ENCODE peak calls at places on chromosomes 7 and 10, in ten cellular contexts. O is nucleus accumbens, P is HuH-7, H is GF-D8, S is HS-5, K is NB4, A is GM19239, T is cardiac muscle cell, M is sciatic nerve, R is mesendoderm. V is an unnamed sample.

GRCh38 chr7:38839846-38840245 is 69.1 kb downstream of the VPS41 start:
- DNase-seq in O (no peak), P (no peak), H (no peak), S (no peak), K (no peak), A (no peak), T (peak; percentile 12), M (no peak), R (no peak), V (no peak)

GRCh38 chr7:140159487-140159886 is 17.3 kb downstream of the KDM7A start:
- DNase-seq in O (no peak), P (no peak), H (no peak), S (peak; percentile 47), K (no peak), A (no peak), T (no peak), M (no peak), R (peak; percentile 84), V (no peak)

GRCh38 chr7:77685219-77685618 is 11.0 kb upstream of the RSBN1L start:
- DNase-seq in O (no peak), P (peak; percentile 5), H (no peak), S (no peak), K (peak; percentile 65), A (no peak), T (no peak), M (no peak), R (peak; percentile 77), V (no peak)

GRCh38 chr7:29127527-29127926 is 18.8 kb downstream of the CPVL start:
- DNase-seq in O (no peak), P (no peak), H (no peak), S (no peak), K (no peak), A (no peak), T (peak; percentile 11), M (no peak), R (peak; percentile 86), V (no peak)

GRCh38 chr10:125084191-125085186 is 75.9 kb downstream of the CTBP2 start:
- DNase-seq in O (no peak), P (no peak), H (no peak), S (peak; percentile 73), K (no peak), A (no peak), T (no peak), M (no peak), R (peak; percentile 97), V (no peak)

GRCh38 chr10:63320683-63321082 is 145.1 kb downstream of the JMJD1C start:
- DNase-seq in O (no peak), P (no peak), H (no peak), S (no peak), K (no peak), A (no peak), T (no peak), M (no peak), R (peak; percentile 95), V (no peak)

GRCh38 chr10:122526892-122527291 is 33.7 kb upstream of the DMBT1 start:
- DNase-seq in O (no peak), P (no peak), H (no peak), S (no peak), K (no peak), A (no peak), T (no peak), M (no peak), R (no peak), V (no peak)

GRCh38 chr7:141550694-141551079 is 523 bp upstream of the AGK start:
- DNase-seq in O (peak; percentile 61), P (peak; percentile 20), H (no peak), S (no peak), K (no peak), A (no peak), T (peak; percentile 12), M (no peak), R (no peak), V (no peak)

GRCh38 chr7:101159696-101160674 is 5.4 kb downstream of the VGF start:
- DNase-seq in O (peak; percentile 7), P (no peak), H (no peak), S (no peak), K (peak; percentile 52), A (no peak), T (no peak), M (no peak), R (peak; percentile 60), V (no peak)

GRCh38 chr10:33412261-33413092 is 78.0 kb upstream of the NRP1 start:
- DNase-seq in O (no peak), P (no peak), H (no peak), S (peak; percentile 71), K (no peak), A (no peak), T (no peak), M (no peak), R (no peak), V (no peak)

GRCh38 chr10:21297525-21298383 is 227.7 kb downstream of the SKIDA1 start:
- DNase-seq in O (no peak), P (no peak), H (no peak), S (no peak), K (peak; percentile 4), A (no peak), T (no peak), M (no peak), R (no peak), V (no peak)

GRCh38 chr7:26759108-26759507 is 105.3 kb downstream of the SKAP2 start:
- DNase-seq in O (no peak), P (no peak), H (no peak), S (no peak), K (no peak), A (no peak), T (no peak), M (no peak), R (no peak), V (no peak)

GRCh38 chr7:17971392-17971791 is 31.1 kb upstream of the SNX13 start:
- DNase-seq in O (no peak), P (no peak), H (no peak), S (no peak), K (no peak), A (no peak), T (no peak), M (no peak), R (no peak), V (no peak)

GRCh38 chr10:19730848-19731247 is 85.4 kb upstream of the PLXDC2 start:
- DNase-seq in O (no peak), P (no peak), H (no peak), S (no peak), K (no peak), A (no peak), T (no peak), M (no peak), R (no peak), V (no peak)

GRCh38 chr10:88500656-88501055 is 82.5 kb downstream of the RNLS start:
- DNase-seq in O (no peak), P (no peak), H (no peak), S (no peak), K (no peak), A (no peak), T (no peak), M (no peak), R (no peak), V (no peak)

GRCh38 chr10:10865913-10866312 is 151.8 kb upstream of the CELF2 start:
- DNase-seq in O (no peak), P (no peak), H (no peak), S (no peak), K (no peak), A (no peak), T (no peak), M (no peak), R (peak; percentile 27), V (no peak)

GRCh38 chr7:2566890-2567662 is 8.3 kb downstream of the IQCE start:
- DNase-seq in O (peak; percentile 29), P (no peak), H (no peak), S (no peak), K (no peak), A (no peak), T (peak; percentile 34), M (no peak), R (no peak), V (no peak)

GRCh38 chr10:122142652-122143237 is 128.4 kb upstream of the BTBD16 start:
- DNase-seq in O (peak; percentile 58), P (peak; percentile 72), H (no peak), S (no peak), K (peak; percentile 53), A (peak; percentile 47), T (peak; percentile 46), M (peak; percentile 83), R (peak; percentile 56), V (peak; percentile 36)

GRCh38 chr7:1843921-1844335 is 173.9 kb downstream of the ELFN1 start:
- DNase-seq in O (no peak), P (no peak), H (no peak), S (no peak), K (no peak), A (no peak), T (no peak), M (peak; percentile 48), R (no peak), V (no peak)

GRCh38 chr10:133129854-133130495 is 30.0 kb upstream of the KNDC1 start:
- DNase-seq in O (no peak), P (no peak), H (no peak), S (no peak), K (no peak), A (no peak), T (no peak), M (no peak), R (no peak), V (no peak)

GRCh38 chr7:157670490-157671357 is 333.9 kb downstream of the DNAJB6 start:
- DNase-seq in O (no peak), P (no peak), H (no peak), S (no peak), K (peak; percentile 80), A (no peak), T (no peak), M (peak; percentile 47), R (peak; percentile 37), V (no peak)

GRCh38 chr10:100374137-100374655 is 27.2 kb downstream of the SCD start:
- DNase-seq in O (peak; percentile 73), P (no peak), H (no peak), S (no peak), K (no peak), A (no peak), T (no peak), M (no peak), R (peak; percentile 93), V (no peak)

GRCh38 chr10:75430000-75430763 is 1.2 kb upstream of the LRMDA start:
- DNase-seq in O (no peak), P (no peak), H (peak; percentile 91), S (no peak), K (peak; percentile 97), A (no peak), T (no peak), M (peak; percentile 72), R (peak; percentile 90), V (no peak)

GRCh38 chr7:46131916-46132795 is 211.1 kb upstream of the IGFBP3 start:
- DNase-seq in O (no peak), P (peak; percentile 34), H (no peak), S (no peak), K (no peak), A (no peak), T (peak; percentile 39), M (no peak), R (peak; percentile 75), V (no peak)

GRCh38 chr7:1632916-1633785 is 36.9 kb upstream of the ELFN1 start:
- DNase-seq in O (no peak), P (no peak), H (no peak), S (no peak), K (peak; percentile 64), A (no peak), T (no peak), M (no peak), R (no peak), V (no peak)

GRCh38 chr7:135745702-135746312 is 2.8 kb downstream of the FAM180A start:
- DNase-seq in O (no peak), P (no peak), H (no peak), S (peak; percentile 88), K (no peak), A (no peak), T (no peak), M (peak; percentile 68), R (no peak), V (no peak)

GRCh38 chr10:11658801-11659368 is 47.4 kb upstream of the USP6NL start:
- DNase-seq in O (no peak), P (no peak), H (no peak), S (no peak), K (no peak), A (no peak), T (no peak), M (no peak), R (no peak), V (no peak)

GRCh38 chr7:34837826-34838225 is 179.8 kb downstream of the NPSR1 start:
- DNase-seq in O (no peak), P (no peak), H (no peak), S (no peak), K (no peak), A (no peak), T (no peak), M (no peak), R (no peak), V (no peak)

V was measured in activated CD8-positive, alpha-beta T cell treated with anti-CD3 and anti-CD28 coated beads, Interleukin-2, amount 10 ng/mL, durations not matched to agents 7 days and 5 days.